ENCODE peak calls at places on chromosomes 5 and 9, in six cellular contexts. L is GM23248; Y is breast epithelium; O is heart right ventricle; M is uterus; F is CD8-positive, alpha-beta memory T cell. W is an unnamed sample.

GRCh38 chr5:180313677-180314076 is 21.8 kb upstream of the MAPK9 start:
- DNase-seq in F (no peak), L (no peak), Y (peak; percentile 74), O (peak; percentile 75), M (no peak), W (no peak)

GRCh38 chr5:1819458-1819857 is 18.3 kb downstream of the NDUFS6 start:
- DNase-seq in L (no peak), O (no peak), F (no peak), M (no peak), Y (no peak), W (no peak)

GRCh38 chr9:68653141-68653595 is 51.9 kb upstream of the PIP5K1B start:
- DNase-seq in L (no peak), M (no peak), O (no peak), Y (no peak), F (no peak), W (no peak)

GRCh38 chr9:114288233-114289051 is 34.5 kb upstream of the ORM1 start:
- DNase-seq in F (no peak), L (peak; percentile 54), M (peak; percentile 11), Y (no peak), O (no peak), W (no peak)

GRCh38 chr5:122153774-122154173 is 24.4 kb downstream of the ZNF474 start:
- DNase-seq in M (no peak), L (no peak), F (no peak), O (no peak), Y (no peak), W (no peak)

GRCh38 chr9:111037744-111038335 is 430 bp downstream of the LPAR1 start:
- DNase-seq in F (no peak), L (peak; percentile 71), O (peak; percentile 34), Y (no peak), M (no peak), W (no peak)

GRCh38 chr9:89999176-89999533 is 394.3 kb downstream of the GADD45G start:
- DNase-seq in M (no peak), L (no peak), Y (peak; percentile 79), O (no peak), F (no peak), W (no peak)

GRCh38 chr5:56064984-56065383 is 70.2 kb upstream of the IL6ST start:
- DNase-seq in Y (no peak), O (no peak), L (peak; percentile 6), M (no peak), F (no peak), W (no peak)

GRCh38 chr5:103373576-103374472 is 115.3 kb downstream of the MACIR start:
- DNase-seq in Y (no peak), O (no peak), M (no peak), F (no peak), L (no peak), W (no peak)

GRCh38 chr9:134175291-134175807 is 11.0 kb upstream of the RNU6ATAC start:
- DNase-seq in F (no peak), L (peak; percentile 19), M (no peak), O (no peak), Y (no peak), W (no peak)

GRCh38 chr9:136409557-136410455 is 608 bp downstream of the ENTR1 start:
- DNase-seq in Y (peak; percentile 32), O (no peak), L (peak; percentile 78), M (no peak), F (peak; percentile 29), W (peak; percentile 62)

GRCh38 chr5:141725909-141726308 is 43.9 kb upstream of the ARAP3 start:
- DNase-seq in F (no peak), M (no peak), L (peak; percentile 40), O (no peak), Y (no peak), W (no peak)

GRCh38 chr9:75083188-75083976 is 4.6 kb downstream of the NMRK1 start:
- DNase-seq in Y (peak; percentile 37), O (peak; percentile 21), M (no peak), F (peak; percentile 38), L (no peak), W (no peak)

GRCh38 chr5:141757402-141757801 is 75.4 kb upstream of the ARAP3 start:
- DNase-seq in Y (no peak), L (peak; percentile 68), O (no peak), F (no peak), M (no peak), W (no peak)

GRCh38 chr5:15354011-15354410 is 146.0 kb upstream of the FBXL7 start:
- DNase-seq in O (no peak), Y (no peak), F (no peak), L (no peak), M (no peak), W (no peak)

GRCh38 chr9:125992557-125992956 is 245.4 kb downstream of the PBX3 start:
- DNase-seq in M (no peak), L (no peak), F (no peak), O (no peak), Y (no peak), W (no peak)

GRCh38 chr9:121675381-121675780 is 23.9 kb downstream of the DAB2IP start:
- DNase-seq in L (no peak), M (no peak), Y (no peak), O (no peak), F (no peak), W (no peak)

GRCh38 chr5:151631941-151632340 is 40.8 kb upstream of the FAT2 start:
- DNase-seq in L (no peak), M (no peak), Y (no peak), F (no peak), O (no peak), W (no peak)

GRCh38 chr5:151637676-151638075 is 46.5 kb upstream of the FAT2 start:
- DNase-seq in O (no peak), F (no peak), Y (no peak), L (peak; percentile 24), M (no peak), W (no peak)

GRCh38 chr5:151632941-151633340 is 41.8 kb upstream of the FAT2 start:
- DNase-seq in M (no peak), L (no peak), Y (no peak), O (no peak), F (no peak), W (no peak)

GRCh38 chr5:151632524-151632923 is 41.4 kb upstream of the FAT2 start:
- DNase-seq in M (no peak), O (peak; percentile 73), L (no peak), Y (peak; percentile 47), F (no peak), W (no peak)

GRCh38 chr5:151633892-151634291 is 42.8 kb upstream of the FAT2 start:
- DNase-seq in Y (no peak), F (no peak), L (no peak), O (no peak), M (no peak), W (no peak)
- H3K4me1 ChIP-seq in Y (no peaks in the 10 kb centered on the region), F (no peaks in the 10 kb centered on the region), L (peaks cover 2% of the 10 kb centered on the region), O (peaks cover 5% of the 10 kb centered on the region), M (no peaks in the 10 kb centered on the region), W (peaks cover 12% of the 10 kb centered on the region)

GRCh38 chr9:83977196-83977595 is 2.8 kb downstream of the HNRNPK start:
- DNase-seq in O (no peak), M (no peak), L (no peak), Y (no peak), F (no peak), W (no peak)

GRCh38 chr9:83976372-83976771 is 3.6 kb downstream of the HNRNPK start:
- DNase-seq in O (no peak), L (no peak), Y (no peak), F (no peak), M (no peak), W (no peak)

GRCh38 chr9:83971485-83971884 is 8.5 kb downstream of the HNRNPK start:
- DNase-seq in Y (no peak), O (no peak), M (no peak), L (no peak), F (no peak), W (no peak)

GRCh38 chr9:83969602-83970001 is 10.4 kb downstream of the HNRNPK start:
- DNase-seq in M (no peak), O (no peak), F (no peak), Y (no peak), L (no peak), W (no peak)

DNA sequence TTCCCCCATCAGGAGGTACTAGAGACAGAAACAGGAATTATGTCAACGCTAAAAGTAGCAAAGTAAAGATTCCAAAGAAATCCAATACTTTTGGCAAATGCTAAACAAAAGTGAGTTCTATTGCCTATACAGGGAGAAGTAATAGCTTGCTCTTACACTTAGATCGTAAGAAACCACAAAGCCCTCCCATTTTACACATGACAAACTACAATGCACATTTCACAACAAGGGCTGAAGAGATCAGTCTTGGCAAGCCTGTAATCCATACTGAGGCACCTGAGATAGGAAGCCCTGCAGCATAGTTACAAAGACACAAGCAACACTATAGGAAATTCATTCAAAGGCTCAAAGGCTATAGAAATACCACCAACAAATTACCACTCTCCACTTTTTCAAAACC is 7.7 kb downstream of the HNRNPK start:
- DNase-seq in O (no peak), L (peak; percentile 42), M (no peak), Y (no peak), F (no peak), W (no peak)
- H3K27ac ChIP-seq in O (no peak overlapping the region), L (no peak overlapping the region), M (no peak overlapping the region), Y (no peak overlapping the region), F (no peak overlapping the region), W (no peak overlapping the region)

GRCh38 chr5:171978016-171978415 is 28.4 kb downstream of the FBXW11 start:
- DNase-seq in Y (no peak), O (no peak), F (no peak), L (no peak), M (no peak), W (no peak)
- H3K4me1 ChIP-seq in Y (no peaks in the 10 kb centered on the region), O (peaks cover 2% of the 10 kb centered on the region), F (peaks cover 24% of the 10 kb centered on the region), L (peaks cover 10% of the 10 kb centered on the region), M (no peaks in the 10 kb centered on the region), W (no peaks in the 10 kb centered on the region)

DNA sequence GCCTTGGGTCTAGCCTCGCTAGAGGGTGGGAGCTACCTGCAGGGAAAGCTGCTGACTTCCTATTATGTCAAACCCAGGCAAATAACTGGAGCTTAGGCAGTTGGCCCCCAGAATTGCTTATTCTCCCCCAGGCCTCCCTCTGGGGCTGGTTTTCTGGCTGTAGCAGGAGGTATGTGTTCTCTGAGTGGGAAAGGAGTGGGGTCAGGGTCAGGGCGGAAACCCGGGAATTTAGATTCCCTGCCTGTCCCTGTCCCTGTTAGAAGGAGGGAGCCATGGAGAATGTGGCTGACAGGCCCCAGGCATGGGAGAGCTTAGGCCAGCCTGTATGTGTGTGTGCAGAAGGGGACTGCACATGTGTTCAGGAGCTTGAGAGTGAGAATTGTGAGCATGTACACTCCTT is 13.6 kb upstream of the CXXC5 start:
- DNase-seq in L (no peak), F (no peak), M (no peak), Y (no peak), O (no peak), W (no peak)
- H3K27ac ChIP-seq in L (no peak overlapping the region), F (no peak overlapping the region), M (no peak overlapping the region), Y (no peak overlapping the region), O (no peak overlapping the region), W (no peak overlapping the region)

GRCh38 chr5:150640311-150641005 is at the start of gene SYNPO:
- DNase-seq in O (peak; percentile 74), F (no peak), M (peak; percentile 94), Y (no peak), L (peak; percentile 99), W (peak; percentile 89)

GRCh38 chr5:150642991-150643710 is 2.7 kb downstream of the SYNPO start:
- DNase-seq in F (no peak), M (no peak), Y (no peak), L (no peak), O (no peak), W (no peak)

GRCh38 chr5:150641006-150641570 is 628 bp downstream of the SYNPO start:
- DNase-seq in L (peak; percentile 86), O (peak; percentile 62), F (no peak), Y (no peak), M (peak; percentile 73), W (peak; percentile 85)

GRCh38 chr5:150642567-150642927 is 2.1 kb downstream of the SYNPO start:
- DNase-seq in O (peak; percentile 64), L (peak; percentile 96), Y (peak; percentile 86), M (peak; percentile 93), F (no peak), W (peak; percentile 90)

GRCh38 chr5:150641826-150642566 is 1.5 kb downstream of the SYNPO start:
- DNase-seq in Y (no peak), F (no peak), O (no peak), M (no peak), L (peak; percentile 38), W (no peak)
- H3K4me1 ChIP-seq in Y (peaks cover 38% of the 10 kb centered on the region), F (no peaks in the 10 kb centered on the region), O (peaks cover 93% of the 10 kb centered on the region), M (peaks cover 52% of the 10 kb centered on the region), L (peaks cover 73% of the 10 kb centered on the region), W (peaks cover 99% of the 10 kb centered on the region)